ENCODE peak calls at places on chromosomes 16 and 17, in eight cellular contexts. N, M, A, H, T, Q, J and B are unnamed samples.

GRCh38 chr17:1606352-1606985 is 22.2 kb downstream of the SLC43A2 start:
- DNase-seq in N (no peak), M (no peak), A (no peak), H (peak; percentile 10), T (no peak), Q (no peak), J (no peak), B (no peak)

GRCh38 chr17:34156741-34157589 is 98.1 kb upstream of the CCL2 start:
- DNase-seq in N (no peak), M (no peak), A (peak; percentile 11), H (peak; percentile 32), T (no peak), Q (no peak), J (no peak), B (no peak)

GRCh38 chr17:63537991-63538692 is 12.1 kb upstream of the DCAF7 start:
- DNase-seq in N (no peak), M (no peak), A (peak; percentile 40), H (no peak), T (no peak), Q (no peak), J (no peak), B (no peak)

GRCh38 chr17:29557085-29557697 is 9.6 kb downstream of the ABHD15 start:
- DNase-seq in N (no peak), M (peak; percentile 52), A (peak; percentile 75), H (peak; percentile 11), T (no peak), Q (no peak), J (no peak), B (no peak)

GRCh38 chr16:24723663-24724062 is 5.8 kb upstream of the TNRC6A start:
- DNase-seq in N (no peak), M (peak; percentile 79), A (peak; percentile 56), H (no peak), T (no peak), Q (no peak), J (no peak), B (no peak)

GRCh38 chr16:716250-716607 is 1.3 kb downstream of the METRN start:
- DNase-seq in N (no peak), M (peak; percentile 56), A (peak; percentile 63), H (no peak), T (no peak), Q (no peak), J (no peak), B (no peak)

GRCh38 chr17:63293310-63293709 is 152.8 kb downstream of the CYB561 start:
- DNase-seq in N (no peak), M (no peak), A (peak; percentile 82), H (no peak), T (no peak), Q (no peak), J (no peak), B (no peak)

GRCh38 chr17:29458066-29458465 is 67.9 kb downstream of the TAOK1 start:
- DNase-seq in N (no peak), M (no peak), A (no peak), H (no peak), T (no peak), Q (no peak), J (no peak), B (no peak)

GRCh38 chr16:58500329-58501241 is 642 bp downstream of the NDRG4 start:
- DNase-seq in N (no peak), M (no peak), A (peak; percentile 20), H (peak; percentile 26), T (no peak), Q (no peak), J (peak; percentile 15), B (no peak)

GRCh38 chr17:58344047-58344790 is 7.8 kb downstream of the SUPT4H1 start:
- DNase-seq in N (no peak), M (no peak), A (no peak), H (no peak), T (peak; percentile 97), Q (peak; percentile 70), J (no peak), B (no peak)

GRCh38 chr17:76545918-76546555 is 6.2 kb downstream of the PRCD start:
- DNase-seq in N (no peak), M (no peak), A (no peak), H (no peak), T (no peak), Q (no peak), J (peak; percentile 14), B (no peak)

GRCh38 chr17:73874008-73874407 is 229.8 kb upstream of the SDK2 start:
- DNase-seq in N (no peak), M (no peak), A (no peak), H (peak; percentile 21), T (no peak), Q (no peak), J (no peak), B (no peak)

GRCh38 chr17:13568746-13569739 is 32.7 kb downstream of the HS3ST3A1 start:
- DNase-seq in N (no peak), M (no peak), A (no peak), H (no peak), T (no peak), Q (no peak), J (no peak), B (no peak)

DNA sequence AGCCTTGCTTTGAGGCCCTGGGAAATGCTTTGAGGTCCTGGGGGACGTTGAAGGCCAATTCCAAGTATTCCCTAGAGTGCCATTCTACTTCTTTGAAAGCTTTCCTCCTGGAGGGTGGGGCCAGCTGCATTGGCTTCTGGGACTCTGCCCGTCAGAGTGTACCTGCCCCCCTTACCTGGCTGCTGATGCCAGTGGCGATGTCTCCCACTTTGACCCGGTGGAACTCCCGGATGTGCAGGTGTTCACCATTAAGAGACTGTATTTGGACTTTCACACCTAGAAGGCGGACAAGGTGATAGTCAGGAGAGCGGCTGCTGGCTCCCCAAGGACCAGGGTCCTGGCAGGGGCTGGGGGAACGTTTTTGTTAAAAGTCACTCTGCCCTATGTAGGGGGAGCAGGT is 3.1 kb upstream of the SPATA32 start:
- DNase-seq in N (no peak), M (no peak), A (no peak), H (no peak), T (no peak), Q (no peak), J (no peak), B (no peak)
- H3K27ac ChIP-seq in N (peak overlapping the region; percentile 72), M (no peak overlapping the region), A (no peak overlapping the region), H (peak overlapping the region; percentile 74), T (no peak overlapping the region), Q (peak overlapping the region; percentile 62), J (no peak overlapping the region), B (no peak overlapping the region)

DNA sequence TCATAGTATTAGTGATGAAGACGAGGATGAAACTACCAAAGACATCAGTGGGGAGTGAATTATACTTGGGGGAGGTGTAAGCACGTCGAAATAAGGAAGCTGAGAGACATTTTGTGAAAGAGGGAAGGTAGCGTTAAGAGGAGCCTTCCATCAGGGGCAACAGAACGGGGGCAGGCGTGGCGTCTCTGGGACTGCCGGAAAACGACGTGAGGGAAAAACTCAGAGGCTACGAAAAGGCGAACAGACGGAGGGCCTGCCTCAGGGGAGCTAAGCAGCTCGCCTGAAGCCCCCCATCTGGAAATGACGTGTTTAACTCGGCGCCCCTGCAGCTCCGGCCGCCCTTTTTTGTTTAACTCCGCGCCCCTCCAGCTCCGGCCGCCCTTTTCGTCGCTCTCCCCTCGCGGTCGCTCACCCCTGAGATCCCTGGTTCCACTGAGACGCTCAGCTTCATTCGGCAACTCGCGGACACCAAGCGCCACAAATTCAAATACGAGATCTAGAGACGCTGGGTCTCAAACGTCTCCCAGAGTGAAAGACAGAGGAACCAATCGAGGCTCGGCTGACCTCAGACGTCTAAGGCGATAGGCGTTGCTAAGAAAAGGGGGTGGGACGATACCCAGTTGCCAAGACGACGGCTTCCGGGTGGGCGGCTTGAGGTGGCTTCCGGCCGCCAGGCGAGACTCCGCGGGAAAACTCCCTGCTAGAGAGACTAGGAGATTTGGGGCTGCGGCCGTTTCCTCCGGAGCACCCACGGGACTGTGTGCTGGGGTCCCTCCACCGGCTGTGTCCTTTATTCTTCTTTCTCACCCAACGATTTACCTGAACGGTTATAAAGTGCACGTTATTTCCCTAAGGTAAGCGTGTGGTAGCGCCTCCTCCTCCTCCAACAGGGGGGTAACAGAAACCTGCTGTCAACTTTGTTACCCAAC is 383.2 kb downstream of the ZFHX3 start:
- DNase-seq in N (peak; percentile 98), M (peak; percentile 95), A (peak; percentile 99), H (peak; percentile 98), T (peak; percentile 98), Q (peak; percentile 97), J (peak; percentile 97), B (peak; percentile 96)
- H3K27ac ChIP-seq in N (peak overlapping the region; percentile 37), M (no peak overlapping the region), A (peak overlapping the region; percentile 67), H (peak overlapping the region; percentile 54), T (peak overlapping the region; percentile 96), Q (peak overlapping the region; percentile 86), J (peak overlapping the region; percentile 41), B (no peak overlapping the region)

GRCh38 chr16:57191056-57191536 is 5.0 kb downstream of the RSPRY1 start:
- DNase-seq in N (no peak), M (peak; percentile 76), A (peak; percentile 62), H (no peak), T (no peak), Q (no peak), J (no peak), B (no peak)
- H3K27ac ChIP-seq in N (no peak overlapping the region), M (peak overlapping the region; percentile 41), A (peak overlapping the region; percentile 88), H (no peak overlapping the region), T (no peak overlapping the region), Q (peak overlapping the region; percentile 19), J (no peak overlapping the region), B (no peak overlapping the region)

GRCh38 chr16:86824751-86825310 is 246.5 kb downstream of the FOXL1 start:
- DNase-seq in N (no peak), M (no peak), A (no peak), H (no peak), T (no peak), Q (no peak), J (no peak), B (no peak)

GRCh38 chr16:86821933-86822332 is 243.6 kb downstream of the FOXL1 start:
- DNase-seq in N (no peak), M (no peak), A (no peak), H (no peak), T (no peak), Q (no peak), J (no peak), B (no peak)

GRCh38 chr16:86823125-86823524 is 244.8 kb downstream of the FOXL1 start:
- DNase-seq in N (no peak), M (no peak), A (no peak), H (no peak), T (no peak), Q (no peak), J (no peak), B (no peak)

GRCh38 chr16:86825631-86826030 is 247.3 kb downstream of the FOXL1 start:
- DNase-seq in N (no peak), M (no peak), A (no peak), H (no peak), T (no peak), Q (no peak), J (no peak), B (no peak)

DNA sequence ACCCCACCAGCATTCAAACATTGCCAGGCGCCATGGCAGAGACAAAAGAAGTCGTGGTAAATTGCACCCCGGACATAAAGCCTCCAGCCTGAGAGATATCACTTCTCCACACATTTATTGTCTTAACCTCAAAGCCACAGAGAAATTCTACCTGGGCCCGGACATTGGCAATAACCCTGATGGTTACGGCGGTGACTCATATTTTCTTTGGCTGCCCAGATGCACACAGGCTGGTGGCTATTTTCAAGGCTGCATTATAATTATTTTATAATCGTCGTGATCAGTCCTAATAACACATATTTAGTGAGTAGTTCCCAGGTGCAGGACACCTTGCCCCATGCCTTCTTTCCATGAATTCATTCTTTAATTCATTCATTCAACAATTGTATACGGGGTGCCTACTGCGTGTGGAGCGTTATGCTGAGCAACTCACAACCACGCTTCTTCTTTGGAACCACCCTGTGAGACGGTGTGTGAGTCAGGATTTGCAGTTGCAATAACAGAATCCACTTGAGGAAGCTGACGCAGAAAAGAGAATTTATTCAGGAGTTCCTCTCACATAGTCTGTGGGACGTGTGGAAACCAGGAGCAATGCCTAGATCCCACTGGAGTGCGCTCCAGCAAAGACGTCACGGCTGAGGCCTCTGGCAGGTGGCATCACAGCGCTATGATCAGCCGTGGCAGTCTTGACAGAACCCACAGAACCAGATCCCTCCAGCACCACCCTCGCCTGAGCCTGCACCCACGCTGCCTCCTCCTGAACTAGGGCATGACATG is 245.7 kb downstream of the FOXL1 start:
- DNase-seq in N (no peak), M (no peak), A (peak; percentile 20), H (no peak), T (no peak), Q (no peak), J (no peak), B (no peak)
- H3K27ac ChIP-seq in N (no peak overlapping the region), M (no peak overlapping the region), A (no peak overlapping the region), H (no peak overlapping the region), T (no peak overlapping the region), Q (no peak overlapping the region), J (no peak overlapping the region), B (no peak overlapping the region)